ENCODE peak calls at places on chromosomes 16 and 17, in seven cellular contexts. One of them, this sample, is unnamed.

GRCh38 chr17:55215711-55216110 is 49.0 kb upstream of the HLF start:
- DNase-seq in Panc1: no peak
- DNase-seq in GM12878: no peak
- DNase-seq in IMR-90: no peak
- DNase-seq in heart left ventricle: no peak
- DNase-seq in Caco-2: no peak
- DNase-seq in uterus: no peak
- DNase-seq in this sample: no peak

GRCh38 chr17:45019177-45019711 is 32.2 kb downstream of the DCAKD start:
- DNase-seq in Panc1: no peak
- DNase-seq in GM12878: no peak
- DNase-seq in IMR-90: peak; percentile 34
- DNase-seq in heart left ventricle: peak; percentile 52
- DNase-seq in Caco-2: peak; percentile 77
- DNase-seq in uterus: no peak
- DNase-seq in this sample: no peak

GRCh38 chr16:83994087-83994486 is 26.0 kb downstream of the NECAB2 start:
- DNase-seq in Panc1: no peak
- DNase-seq in GM12878: no peak
- DNase-seq in IMR-90: peak; percentile 95
- DNase-seq in heart left ventricle: no peak
- DNase-seq in Caco-2: peak; percentile 36
- DNase-seq in uterus: no peak
- DNase-seq in this sample: no peak

GRCh38 chr16:12348733-12349704 is 372.5 kb downstream of the SNX29 start:
- DNase-seq in Panc1: no peak
- DNase-seq in GM12878: no peak
- DNase-seq in IMR-90: no peak
- DNase-seq in heart left ventricle: no peak
- DNase-seq in Caco-2: no peak
- DNase-seq in uterus: no peak
- DNase-seq in this sample: no peak

GRCh38 chr17:16568541-16569357 is at the start of gene ZNF287:
- DNase-seq in Panc1: peak; percentile 48
- DNase-seq in GM12878: peak; percentile 54
- DNase-seq in IMR-90: peak; percentile 86
- DNase-seq in heart left ventricle: peak; percentile 96
- DNase-seq in Caco-2: peak; percentile 93
- DNase-seq in uterus: peak; percentile 94
- DNase-seq in this sample: peak; percentile 98

GRCh38 chr17:40092581-40092980 is 7.8 kb downstream of the NR1D1 start:
- DNase-seq in Panc1: no peak
- DNase-seq in GM12878: no peak
- DNase-seq in IMR-90: no peak
- DNase-seq in heart left ventricle: peak; percentile 29
- DNase-seq in Caco-2: no peak
- DNase-seq in uterus: peak; percentile 61
- DNase-seq in this sample: no peak

GRCh38 chr16:77300232-77300631 is 101.0 kb downstream of the SYCE1L start:
- DNase-seq in Panc1: no peak
- DNase-seq in GM12878: no peak
- DNase-seq in IMR-90: no peak
- DNase-seq in heart left ventricle: no peak
- DNase-seq in Caco-2: peak; percentile 38
- DNase-seq in uterus: no peak
- DNase-seq in this sample: no peak

GRCh38 chr16:68921654-68922053 is 78.3 kb downstream of the TANGO6 start:
- DNase-seq in Panc1: peak; percentile 83
- DNase-seq in GM12878: no peak
- DNase-seq in IMR-90: peak; percentile 75
- DNase-seq in heart left ventricle: no peak
- DNase-seq in Caco-2: peak; percentile 42
- DNase-seq in uterus: no peak
- DNase-seq in this sample: no peak

GRCh38 chr16:85173077-85173980 is 61.1 kb upstream of the CIBAR2 start:
- DNase-seq in Panc1: peak; percentile 25
- DNase-seq in GM12878: no peak
- DNase-seq in IMR-90: peak; percentile 97
- DNase-seq in heart left ventricle: no peak
- DNase-seq in Caco-2: peak; percentile 52
- DNase-seq in uterus: no peak
- DNase-seq in this sample: no peak

GRCh38 chr17:59278401-59278800 is 53.1 kb upstream of the YPEL2 start:
- DNase-seq in Panc1: no peak
- DNase-seq in GM12878: no peak
- DNase-seq in IMR-90: no peak
- DNase-seq in heart left ventricle: no peak
- DNase-seq in Caco-2: no peak
- DNase-seq in uterus: no peak
- DNase-seq in this sample: no peak

GRCh38 chr16:17470002-17470870 is 524 bp downstream of the XYLT1 start:
- DNase-seq in Panc1: no peak
- DNase-seq in GM12878: no peak
- DNase-seq in IMR-90: no peak
- DNase-seq in heart left ventricle: no peak
- DNase-seq in Caco-2: peak; percentile 19
- DNase-seq in uterus: peak; percentile 41
- DNase-seq in this sample: no peak
- H3K4me1 ChIP-seq in Panc1: peaks cover 10% of the 10 kb centered on the region
- H3K4me1 ChIP-seq in GM12878: peaks cover 22% of the 10 kb centered on the region
- H3K4me1 ChIP-seq in IMR-90: peaks cover 13% of the 10 kb centered on the region
- H3K4me1 ChIP-seq in heart left ventricle: peaks cover 22% of the 10 kb centered on the region
- H3K4me1 ChIP-seq in Caco-2: peaks cover 51% of the 10 kb centered on the region
- H3K4me1 ChIP-seq in uterus: no peaks in the 10 kb centered on the region
- H3K4me1 ChIP-seq in this sample: peaks cover 58% of the 10 kb centered on the region

GRCh38 chr17:14310584-14310983 is 9.7 kb downstream of the HS3ST3B1 start:
- DNase-seq in Panc1: no peak
- DNase-seq in GM12878: no peak
- DNase-seq in IMR-90: no peak
- DNase-seq in heart left ventricle: no peak
- DNase-seq in Caco-2: no peak
- DNase-seq in uterus: no peak
- DNase-seq in this sample: no peak
- H3K4me3 ChIP-seq in Panc1: no peak overlapping the region
- H3K4me3 ChIP-seq in GM12878: no peak overlapping the region
- H3K4me3 ChIP-seq in IMR-90: no peak overlapping the region
- H3K4me3 ChIP-seq in heart left ventricle: no peak overlapping the region
- H3K4me3 ChIP-seq in Caco-2: no peak overlapping the region
- H3K4me3 ChIP-seq in uterus: no peak overlapping the region
- H3K4me3 ChIP-seq in this sample: no peak overlapping the region

DNA sequence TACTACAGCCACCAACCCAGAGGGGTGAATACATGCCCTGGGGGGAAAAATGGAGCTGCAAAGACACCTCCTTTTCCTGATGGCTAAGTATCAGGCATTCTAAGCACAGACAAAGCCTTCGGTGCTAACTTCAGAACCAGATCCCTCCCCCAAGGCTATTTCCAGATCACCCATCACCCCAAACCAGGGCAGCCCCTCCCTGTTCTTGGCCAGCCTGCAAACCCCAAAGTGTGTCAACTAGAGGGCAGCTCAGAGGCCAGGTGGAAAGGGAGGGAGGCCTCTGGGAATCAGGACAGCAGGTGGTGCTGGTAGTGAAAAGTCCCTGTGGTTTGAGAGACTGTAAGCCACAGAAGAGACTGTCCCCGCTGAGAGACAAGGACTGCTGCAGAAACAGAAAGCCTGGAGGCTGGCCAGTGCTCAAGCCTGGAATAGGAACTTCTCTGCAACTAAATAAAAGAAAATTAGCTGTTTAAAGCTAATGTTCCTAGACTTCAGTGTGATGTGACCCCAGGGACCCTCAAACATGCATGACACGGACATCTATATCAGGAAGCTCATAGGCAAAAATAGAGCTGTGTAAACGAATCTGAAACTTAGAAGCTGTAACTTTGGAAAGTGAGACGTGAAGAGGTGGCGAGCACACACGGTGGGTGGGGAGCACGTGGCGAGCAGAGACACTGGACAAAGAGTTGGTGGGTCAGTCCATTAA is 9.1 kb downstream of the TUBG1 start:
- DNase-seq in Panc1: no peak
- DNase-seq in GM12878: peak; percentile 93
- DNase-seq in IMR-90: no peak
- DNase-seq in heart left ventricle: peak; percentile 73
- DNase-seq in Caco-2: peak; percentile 79
- DNase-seq in uterus: no peak
- DNase-seq in this sample: no peak
- TF ChIP-seq CTCF in Panc1: peak; percentile 18
- TF ChIP-seq CTCF in GM12878: peak; percentile 62
- TF ChIP-seq CTCF in IMR-90: peak; percentile 1
- TF ChIP-seq CTCF in heart left ventricle: no peak
- TF ChIP-seq CTCF in Caco-2: peak; percentile 38
- TF ChIP-seq CTCF in uterus: no peak
- TF ChIP-seq CTCF in this sample: peak; percentile 10

GRCh38 chr17:77045441-77046041 is 95.2 kb upstream of the SEC14L1 start:
- DNase-seq in Panc1: no peak
- DNase-seq in GM12878: no peak
- DNase-seq in IMR-90: peak; percentile 7
- DNase-seq in heart left ventricle: no peak
- DNase-seq in Caco-2: no peak
- DNase-seq in uterus: no peak
- DNase-seq in this sample: no peak

GRCh38 chr17:77054926-77055325 is 85.8 kb upstream of the SEC14L1 start:
- DNase-seq in Panc1: no peak
- DNase-seq in GM12878: no peak
- DNase-seq in IMR-90: no peak
- DNase-seq in heart left ventricle: peak; percentile 22
- DNase-seq in Caco-2: no peak
- DNase-seq in uterus: no peak
- DNase-seq in this sample: no peak

GRCh38 chr17:77049440-77049839 is 91.3 kb upstream of the SEC14L1 start:
- DNase-seq in Panc1: no peak
- DNase-seq in GM12878: no peak
- DNase-seq in IMR-90: no peak
- DNase-seq in heart left ventricle: peak; percentile 6
- DNase-seq in Caco-2: no peak
- DNase-seq in uterus: no peak
- DNase-seq in this sample: no peak
- H3K4me1 ChIP-seq in Panc1: no peaks in the 10 kb centered on the region
- H3K4me1 ChIP-seq in GM12878: no peaks in the 10 kb centered on the region
- H3K4me1 ChIP-seq in IMR-90: no peaks in the 10 kb centered on the region
- H3K4me1 ChIP-seq in heart left ventricle: no peaks in the 10 kb centered on the region
- H3K4me1 ChIP-seq in Caco-2: no peaks in the 10 kb centered on the region
- H3K4me1 ChIP-seq in uterus: no peaks in the 10 kb centered on the region
- H3K4me1 ChIP-seq in this sample: no peaks in the 10 kb centered on the region

GRCh38 chr17:73821665-73822064 is 177.4 kb upstream of the SDK2 start:
- DNase-seq in Panc1: no peak
- DNase-seq in GM12878: no peak
- DNase-seq in IMR-90: no peak
- DNase-seq in heart left ventricle: no peak
- DNase-seq in Caco-2: no peak
- DNase-seq in uterus: no peak
- DNase-seq in this sample: no peak
- H3K4me3 ChIP-seq in Panc1: no peak overlapping the region
- H3K4me3 ChIP-seq in GM12878: no peak overlapping the region
- H3K4me3 ChIP-seq in IMR-90: no peak overlapping the region
- H3K4me3 ChIP-seq in heart left ventricle: no peak overlapping the region
- H3K4me3 ChIP-seq in Caco-2: no peak overlapping the region
- H3K4me3 ChIP-seq in uterus: no peak overlapping the region
- H3K4me3 ChIP-seq in this sample: no peak overlapping the region

GRCh38 chr17:38509008-38509771 is 80.9 kb downstream of the ARHGAP23 start:
- DNase-seq in Panc1: peak; percentile 62
- DNase-seq in GM12878: no peak
- DNase-seq in IMR-90: peak; percentile 91
- DNase-seq in heart left ventricle: peak; percentile 78
- DNase-seq in Caco-2: peak; percentile 93
- DNase-seq in uterus: peak; percentile 82
- DNase-seq in this sample: peak; percentile 96

GRCh38 chr17:38511126-38512108 is 83.2 kb downstream of the ARHGAP23 start:
- DNase-seq in Panc1: no peak
- DNase-seq in GM12878: no peak
- DNase-seq in IMR-90: peak; percentile 71
- DNase-seq in heart left ventricle: no peak
- DNase-seq in Caco-2: no peak
- DNase-seq in uterus: peak; percentile 61
- DNase-seq in this sample: no peak

GRCh38 chr17:38512473-38513058 is 84.3 kb downstream of the ARHGAP23 start:
- DNase-seq in Panc1: no peak
- DNase-seq in GM12878: no peak
- DNase-seq in IMR-90: no peak
- DNase-seq in heart left ventricle: no peak
- DNase-seq in Caco-2: no peak
- DNase-seq in uterus: no peak
- DNase-seq in this sample: no peak

GRCh38 chr17:38509772-38510423 is 81.6 kb downstream of the ARHGAP23 start:
- DNase-seq in Panc1: no peak
- DNase-seq in GM12878: no peak
- DNase-seq in IMR-90: no peak
- DNase-seq in heart left ventricle: no peak
- DNase-seq in Caco-2: peak; percentile 56
- DNase-seq in uterus: no peak
- DNase-seq in this sample: no peak

GRCh38 chr17:38510424-38511125 is 82.3 kb downstream of the ARHGAP23 start:
- DNase-seq in Panc1: no peak
- DNase-seq in GM12878: no peak
- DNase-seq in IMR-90: no peak
- DNase-seq in heart left ventricle: no peak
- DNase-seq in Caco-2: peak; percentile 86
- DNase-seq in uterus: no peak
- DNase-seq in this sample: no peak
- TF ChIP-seq CTCF in Panc1: peak; percentile 60
- TF ChIP-seq CTCF in GM12878: no peak
- TF ChIP-seq CTCF in IMR-90: no peak
- TF ChIP-seq CTCF in heart left ventricle: no peak
- TF ChIP-seq CTCF in Caco-2: no peak
- TF ChIP-seq CTCF in uterus: no peak
- TF ChIP-seq CTCF in this sample: peak; percentile 10

GRCh38 chr16:24993722-24994686 is 21.2 kb downstream of the ARHGAP17 start:
- DNase-seq in Panc1: peak; percentile 85
- DNase-seq in GM12878: no peak
- DNase-seq in IMR-90: peak; percentile 96
- DNase-seq in heart left ventricle: no peak
- DNase-seq in Caco-2: no peak
- DNase-seq in uterus: no peak
- DNase-seq in this sample: no peak
- H3K4me1 ChIP-seq in Panc1: peaks cover 87% of the 10 kb centered on the region
- H3K4me1 ChIP-seq in GM12878: peaks cover 69% of the 10 kb centered on the region
- H3K4me1 ChIP-seq in IMR-90: peaks cover 35% of the 10 kb centered on the region
- H3K4me1 ChIP-seq in heart left ventricle: peaks cover 96% of the 10 kb centered on the region
- H3K4me1 ChIP-seq in Caco-2: peaks cover 37% of the 10 kb centered on the region
- H3K4me1 ChIP-seq in uterus: peaks cover 28% of the 10 kb centered on the region
- H3K4me1 ChIP-seq in this sample: peaks cover 97% of the 10 kb centered on the region

This sample was measured in esophagus muscularis mucosa.